ENCODE peak calls at places on chromosome 21, in nine cellular contexts. One of them, this sample, is unnamed.

GRCh38 chr21:31731112-31731801 is 661 bp downstream of the SCAF4 start:
- DNase-seq in Caki2: no peak
- DNase-seq in WTC11: peak
- DNase-seq in left cardiac atrium: peak
- DNase-seq in thoracic aorta: no peak
- DNase-seq in A549: peak
- DNase-seq in HS-27A: no peak
- DNase-seq in CD8-positive, alpha-beta memory T cell: peak
- DNase-seq in activated naive CD4-positive, alpha-beta T cell: peak
- DNase-seq in this sample: no peak

GRCh38 chr21:14356771-14357170 is 26.2 kb downstream of the HSPA13 start:
- DNase-seq in activated naive CD4-positive, alpha-beta T cell: no peak
- DNase-seq in HS-27A: no peak
- DNase-seq in A549: no peak
- DNase-seq in Caki2: no peak
- DNase-seq in CD8-positive, alpha-beta memory T cell: no peak
- DNase-seq in thoracic aorta: no peak
- DNase-seq in left cardiac atrium: no peak
- DNase-seq in WTC11: no peak
- DNase-seq in this sample: no peak

GRCh38 chr21:46055863-46056281 is 42.0 kb upstream of the COL6A2 start:
- DNase-seq in WTC11: no peak
- DNase-seq in left cardiac atrium: no peak
- DNase-seq in thoracic aorta: no peak
- DNase-seq in A549: no peak
- DNase-seq in HS-27A: no peak
- DNase-seq in CD8-positive, alpha-beta memory T cell: no peak
- DNase-seq in Caki2: no peak
- DNase-seq in activated naive CD4-positive, alpha-beta T cell: no peak
- DNase-seq in this sample: no peak

GRCh38 chr21:37367301-37367757 is 756 bp downstream of the DYRK1A start:
- DNase-seq in HS-27A: no peak
- DNase-seq in thoracic aorta: no peak
- DNase-seq in activated naive CD4-positive, alpha-beta T cell: no peak
- DNase-seq in CD8-positive, alpha-beta memory T cell: no peak
- DNase-seq in A549: no peak
- DNase-seq in Caki2: no peak
- DNase-seq in left cardiac atrium: no peak
- DNase-seq in WTC11: no peak
- DNase-seq in this sample: no peak

GRCh38 chr21:32087452-32087851 is 191.4 kb downstream of the MIS18A start:
- DNase-seq in HS-27A: no peak
- DNase-seq in Caki2: no peak
- DNase-seq in CD8-positive, alpha-beta memory T cell: no peak
- DNase-seq in A549: no peak
- DNase-seq in left cardiac atrium: no peak
- DNase-seq in activated naive CD4-positive, alpha-beta T cell: no peak
- DNase-seq in WTC11: no peak
- DNase-seq in thoracic aorta: no peak
- DNase-seq in this sample: no peak

GRCh38 chr21:46634966-46635323 is 529 bp upstream of the PRMT2 start:
- DNase-seq in A549: peak
- DNase-seq in WTC11: peak
- DNase-seq in thoracic aorta: peak
- DNase-seq in HS-27A: peak
- DNase-seq in CD8-positive, alpha-beta memory T cell: no peak
- DNase-seq in left cardiac atrium: peak
- DNase-seq in activated naive CD4-positive, alpha-beta T cell: no peak
- DNase-seq in Caki2: peak
- DNase-seq in this sample: peak

GRCh38 chr21:45976666-45977335 is 4.8 kb upstream of the COL6A1 start:
- DNase-seq in Caki2: no peak
- DNase-seq in thoracic aorta: no peak
- DNase-seq in A549: no peak
- DNase-seq in WTC11: no peak
- DNase-seq in activated naive CD4-positive, alpha-beta T cell: no peak
- DNase-seq in HS-27A: no peak
- DNase-seq in CD8-positive, alpha-beta memory T cell: no peak
- DNase-seq in left cardiac atrium: no peak
- DNase-seq in this sample: no peak

GRCh38 chr21:17793271-17793670 is 25.9 kb downstream of the C21orf91 start:
- DNase-seq in thoracic aorta: no peak
- DNase-seq in activated naive CD4-positive, alpha-beta T cell: no peak
- DNase-seq in A549: no peak
- DNase-seq in CD8-positive, alpha-beta memory T cell: no peak
- DNase-seq in WTC11: no peak
- DNase-seq in Caki2: no peak
- DNase-seq in HS-27A: no peak
- DNase-seq in left cardiac atrium: no peak
- DNase-seq in this sample: no peak

GRCh38 chr21:44802396-44803153 is 955 bp upstream of the UBE2G2 start:
- DNase-seq in Caki2: no peak
- DNase-seq in CD8-positive, alpha-beta memory T cell: no peak
- DNase-seq in A549: peak
- DNase-seq in HS-27A: no peak
- DNase-seq in left cardiac atrium: no peak
- DNase-seq in activated naive CD4-positive, alpha-beta T cell: no peak
- DNase-seq in WTC11: no peak
- DNase-seq in thoracic aorta: no peak
- DNase-seq in this sample: no peak

GRCh38 chr21:45618846-45619485 is 24.6 kb upstream of the PCBP3 start:
- DNase-seq in A549: no peak
- DNase-seq in activated naive CD4-positive, alpha-beta T cell: no peak
- DNase-seq in HS-27A: no peak
- DNase-seq in CD8-positive, alpha-beta memory T cell: no peak
- DNase-seq in WTC11: peak
- DNase-seq in Caki2: no peak
- DNase-seq in thoracic aorta: no peak
- DNase-seq in left cardiac atrium: no peak
- DNase-seq in this sample: no peak

GRCh38 chr21:29477347-29477746 is 178.6 kb downstream of the BACH1 start:
- DNase-seq in WTC11: no peak
- DNase-seq in activated naive CD4-positive, alpha-beta T cell: no peak
- DNase-seq in HS-27A: no peak
- DNase-seq in Caki2: no peak
- DNase-seq in CD8-positive, alpha-beta memory T cell: no peak
- DNase-seq in A549: no peak
- DNase-seq in thoracic aorta: no peak
- DNase-seq in left cardiac atrium: no peak
- DNase-seq in this sample: no peak

GRCh38 chr21:36337099-36337509 is 17.1 kb downstream of the MORC3 start:
- DNase-seq in CD8-positive, alpha-beta memory T cell: no peak
- DNase-seq in WTC11: no peak
- DNase-seq in HS-27A: no peak
- DNase-seq in left cardiac atrium: no peak
- DNase-seq in Caki2: peak
- DNase-seq in activated naive CD4-positive, alpha-beta T cell: no peak
- DNase-seq in A549: peak
- DNase-seq in thoracic aorta: no peak
- DNase-seq in this sample: peak

GRCh38 chr21:46560568-46561447 is 44.1 kb downstream of the S100B start:
- DNase-seq in A549: no peak
- DNase-seq in activated naive CD4-positive, alpha-beta T cell: no peak
- DNase-seq in thoracic aorta: no peak
- DNase-seq in CD8-positive, alpha-beta memory T cell: no peak
- DNase-seq in HS-27A: no peak
- DNase-seq in left cardiac atrium: no peak
- DNase-seq in Caki2: no peak
- DNase-seq in WTC11: no peak
- DNase-seq in this sample: no peak

GRCh38 chr21:34679056-34679455 is 10.3 kb downstream of the CLIC6 start:
- DNase-seq in activated naive CD4-positive, alpha-beta T cell: no peak
- DNase-seq in CD8-positive, alpha-beta memory T cell: no peak
- DNase-seq in thoracic aorta: no peak
- DNase-seq in Caki2: no peak
- DNase-seq in A549: no peak
- DNase-seq in left cardiac atrium: no peak
- DNase-seq in WTC11: no peak
- DNase-seq in HS-27A: no peak
- DNase-seq in this sample: no peak

GRCh38 chr21:18705971-18706370 is 302.4 kb upstream of the TMPRSS15 start:
- DNase-seq in left cardiac atrium: no peak
- DNase-seq in A549: no peak
- DNase-seq in activated naive CD4-positive, alpha-beta T cell: no peak
- DNase-seq in thoracic aorta: no peak
- DNase-seq in WTC11: no peak
- DNase-seq in CD8-positive, alpha-beta memory T cell: no peak
- DNase-seq in HS-27A: peak
- DNase-seq in Caki2: no peak
- DNase-seq in this sample: peak

GRCh38 chr21:16496594-16496993 is 766.8 kb downstream of the USP25 start:
- DNase-seq in left cardiac atrium: no peak
- DNase-seq in CD8-positive, alpha-beta memory T cell: no peak
- DNase-seq in Caki2: no peak
- DNase-seq in A549: no peak
- DNase-seq in activated naive CD4-positive, alpha-beta T cell: no peak
- DNase-seq in HS-27A: no peak
- DNase-seq in thoracic aorta: no peak
- DNase-seq in WTC11: no peak
- DNase-seq in this sample: no peak

GRCh38 chr21:41720250-41720649 is 46.6 kb downstream of the RIPK4 start:
- DNase-seq in left cardiac atrium: no peak
- DNase-seq in CD8-positive, alpha-beta memory T cell: no peak
- DNase-seq in WTC11: no peak
- DNase-seq in HS-27A: no peak
- DNase-seq in thoracic aorta: no peak
- DNase-seq in A549: no peak
- DNase-seq in Caki2: no peak
- DNase-seq in activated naive CD4-positive, alpha-beta T cell: no peak
- DNase-seq in this sample: no peak

GRCh38 chr21:35226960-35227741 is 178.0 kb upstream of the RUNX1 start:
- DNase-seq in thoracic aorta: no peak
- DNase-seq in WTC11: no peak
- DNase-seq in left cardiac atrium: no peak
- DNase-seq in activated naive CD4-positive, alpha-beta T cell: no peak
- DNase-seq in A549: no peak
- DNase-seq in CD8-positive, alpha-beta memory T cell: peak
- DNase-seq in HS-27A: no peak
- DNase-seq in Caki2: no peak
- DNase-seq in this sample: no peak

GRCh38 chr21:32427958-32428623 is 15.6 kb downstream of the EVA1C start:
- DNase-seq in HS-27A: no peak
- DNase-seq in WTC11: no peak
- DNase-seq in activated naive CD4-positive, alpha-beta T cell: no peak
- DNase-seq in Caki2: no peak
- DNase-seq in A549: no peak
- DNase-seq in left cardiac atrium: peak
- DNase-seq in thoracic aorta: no peak
- DNase-seq in CD8-positive, alpha-beta memory T cell: no peak
- DNase-seq in this sample: no peak

GRCh38 chr21:37087188-37087587 is 14.1 kb downstream of the TTC3 start:
- DNase-seq in thoracic aorta: no peak
- DNase-seq in HS-27A: no peak
- DNase-seq in Caki2: peak
- DNase-seq in left cardiac atrium: no peak
- DNase-seq in WTC11: no peak
- DNase-seq in activated naive CD4-positive, alpha-beta T cell: no peak
- DNase-seq in CD8-positive, alpha-beta memory T cell: no peak
- DNase-seq in A549: no peak
- DNase-seq in this sample: peak

GRCh38 chr21:46603228-46603627 is 1.7 kb downstream of the S100B start:
- DNase-seq in left cardiac atrium: no peak
- DNase-seq in WTC11: no peak
- DNase-seq in A549: no peak
- DNase-seq in activated naive CD4-positive, alpha-beta T cell: no peak
- DNase-seq in CD8-positive, alpha-beta memory T cell: no peak
- DNase-seq in HS-27A: no peak
- DNase-seq in thoracic aorta: no peak
- DNase-seq in Caki2: no peak
- DNase-seq in this sample: no peak

GRCh38 chr21:41768371-41769042 is 1.7 kb upstream of the RIPK4 start:
- DNase-seq in CD8-positive, alpha-beta memory T cell: no peak
- DNase-seq in WTC11: peak
- DNase-seq in activated naive CD4-positive, alpha-beta T cell: no peak
- DNase-seq in A549: no peak
- DNase-seq in thoracic aorta: no peak
- DNase-seq in Caki2: peak
- DNase-seq in HS-27A: peak
- DNase-seq in left cardiac atrium: no peak
- DNase-seq in this sample: peak

GRCh38 chr21:37546299-37546908 is 179.8 kb downstream of the DYRK1A start:
- DNase-seq in A549: no peak
- DNase-seq in activated naive CD4-positive, alpha-beta T cell: no peak
- DNase-seq in WTC11: no peak
- DNase-seq in CD8-positive, alpha-beta memory T cell: no peak
- DNase-seq in left cardiac atrium: no peak
- DNase-seq in Caki2: no peak
- DNase-seq in thoracic aorta: no peak
- DNase-seq in HS-27A: no peak
- DNase-seq in this sample: no peak

GRCh38 chr21:28445081-28445830 is 547.4 kb downstream of the LTN1 start:
- DNase-seq in A549: no peak
- DNase-seq in WTC11: no peak
- DNase-seq in Caki2: no peak
- DNase-seq in thoracic aorta: no peak
- DNase-seq in HS-27A: no peak
- DNase-seq in CD8-positive, alpha-beta memory T cell: no peak
- DNase-seq in left cardiac atrium: no peak
- DNase-seq in activated naive CD4-positive, alpha-beta T cell: no peak
- DNase-seq in this sample: peak

GRCh38 chr21:45105906-45106485 is 31.6 kb downstream of the ADARB1 start:
- DNase-seq in WTC11: no peak
- DNase-seq in left cardiac atrium: no peak
- DNase-seq in HS-27A: no peak
- DNase-seq in A549: no peak
- DNase-seq in thoracic aorta: no peak
- DNase-seq in CD8-positive, alpha-beta memory T cell: no peak
- DNase-seq in activated naive CD4-positive, alpha-beta T cell: no peak
- DNase-seq in Caki2: no peak
- DNase-seq in this sample: no peak

GRCh38 chr21:38170705-38171682 is 85.8 kb upstream of the KCNJ15 start:
- DNase-seq in CD8-positive, alpha-beta memory T cell: no peak
- DNase-seq in HS-27A: no peak
- DNase-seq in thoracic aorta: no peak
- DNase-seq in WTC11: no peak
- DNase-seq in activated naive CD4-positive, alpha-beta T cell: no peak
- DNase-seq in A549: no peak
- DNase-seq in left cardiac atrium: no peak
- DNase-seq in Caki2: peak
- DNase-seq in this sample: no peak

GRCh38 chr21:29152936-29153335 is 22.5 kb downstream of the MAP3K7CL start:
- DNase-seq in left cardiac atrium: no peak
- DNase-seq in WTC11: no peak
- DNase-seq in Caki2: no peak
- DNase-seq in HS-27A: no peak
- DNase-seq in CD8-positive, alpha-beta memory T cell: no peak
- DNase-seq in activated naive CD4-positive, alpha-beta T cell: no peak
- DNase-seq in A549: no peak
- DNase-seq in thoracic aorta: no peak
- DNase-seq in this sample: no peak

GRCh38 chr21:14722841-14723483 is 176.8 kb upstream of the SAMSN1 start:
- DNase-seq in Caki2: no peak
- DNase-seq in left cardiac atrium: no peak
- DNase-seq in thoracic aorta: no peak
- DNase-seq in WTC11: no peak
- DNase-seq in activated naive CD4-positive, alpha-beta T cell: no peak
- DNase-seq in CD8-positive, alpha-beta memory T cell: no peak
- DNase-seq in HS-27A: no peak
- DNase-seq in A549: no peak
- DNase-seq in this sample: no peak

GRCh38 chr21:27171704-27172103 is 204.8 kb upstream of the ADAMTS5 start:
- DNase-seq in Caki2: no peak
- DNase-seq in CD8-positive, alpha-beta memory T cell: no peak
- DNase-seq in thoracic aorta: no peak
- DNase-seq in A549: no peak
- DNase-seq in left cardiac atrium: no peak
- DNase-seq in activated naive CD4-positive, alpha-beta T cell: no peak
- DNase-seq in WTC11: no peak
- DNase-seq in HS-27A: no peak
- DNase-seq in this sample: no peak

GRCh38 chr21:29671728-29672127 is 268.1 kb downstream of the GRIK1 start:
- DNase-seq in left cardiac atrium: no peak
- DNase-seq in Caki2: no peak
- DNase-seq in HS-27A: no peak
- DNase-seq in CD8-positive, alpha-beta memory T cell: no peak
- DNase-seq in WTC11: no peak
- DNase-seq in A549: no peak
- DNase-seq in thoracic aorta: no peak
- DNase-seq in activated naive CD4-positive, alpha-beta T cell: no peak
- DNase-seq in this sample: no peak

GRCh38 chr21:41256771-41257702 is 59.6 kb upstream of the FAM3B start:
- DNase-seq in Caki2: no peak
- DNase-seq in activated naive CD4-positive, alpha-beta T cell: no peak
- DNase-seq in thoracic aorta: no peak
- DNase-seq in HS-27A: no peak
- DNase-seq in WTC11: no peak
- DNase-seq in A549: no peak
- DNase-seq in left cardiac atrium: no peak
- DNase-seq in CD8-positive, alpha-beta memory T cell: no peak
- DNase-seq in this sample: no peak

This sample was measured in brain microvascular endothelial cell.